ENCODE peak calls at places on chromosome X, in five cellular contexts. Z, T, U, D and A are unnamed samples.

GRCh38 chrX:76971393-76972376 is 475.5 kb upstream of the FGF16 start:
- DNase-seq in U (peak), T (peak), D (no peak), Z (no peak), A (no peak)

GRCh38 chrX:38249965-38250364 is 29.3 kb upstream of the SRPX start:
- DNase-seq in Z (no peak), T (no peak), U (no peak), D (no peak), A (no peak)

GRCh38 chrX:78313526-78313925 is 13.9 kb downstream of the CYSLTR1 start:
- DNase-seq in U (no peak), T (no peak), D (no peak), Z (no peak), A (no peak)

GRCh38 chrX:112901821-112902732 is 61.4 kb upstream of the AMOT start:
- DNase-seq in U (no peak), Z (no peak), D (peak), T (no peak), A (no peak)

GRCh38 chrX:48025561-48025960 is 18.8 kb downstream of the SPACA5 start:
- DNase-seq in T (peak), U (peak), Z (peak), D (peak), A (peak)

GRCh38 chrX:13266641-13267420 is 53.0 kb downstream of the ATXN3L start:
- DNase-seq in T (peak), U (no peak), Z (no peak), D (no peak), A (no peak)

GRCh38 chrX:123909498-123909897 is 49.6 kb downstream of the XIAP start:
- DNase-seq in T (no peak), U (no peak), Z (no peak), D (no peak), A (no peak)

GRCh38 chrX:23292979-23293651 is 41.5 kb upstream of the PTCHD1 start:
- DNase-seq in U (no peak), T (peak), D (peak), Z (no peak), A (no peak)

GRCh38 chrX:13223868-13224555 is 95.8 kb downstream of the ATXN3L start:
- DNase-seq in D (no peak), U (no peak), T (peak), Z (peak), A (peak)

GRCh38 chrX:38868941-38869378 is 67.7 kb downstream of the MID1IP1 start:
- DNase-seq in T (peak), U (no peak), Z (peak), D (no peak), A (peak)

GRCh38 chrX:106931831-106932491 is 11.8 kb downstream of the CLDN2 start:
- DNase-seq in U (no peak), Z (peak), T (peak), D (no peak), A (no peak)

GRCh38 chrX:2136848-2137247 is 363.9 kb downstream of the DHRSX start:
- DNase-seq in U (no peak), T (no peak), D (no peak), Z (no peak), A (no peak)

GRCh38 chrX:54423161-54423888 is 16.9 kb upstream of the TSR2 start:
- DNase-seq in D (peak), U (no peak), Z (no peak), T (no peak), A (no peak)

GRCh38 chrX:55340896-55341433 is 76.2 kb upstream of the PAGE3 start:
- DNase-seq in T (peak), Z (no peak), U (no peak), D (no peak), A (no peak)